ENCODE peak calls at places on chromosomes 1 and 21, in six cellular contexts. U is progenitor cell of endocrine pancreas; H is activated T-helper 1 cell treated with Interleukin-2 at 50 U/mL for 16 hours; N is fibroblast of pulmonary artery; K is IMR-90; B is activated naive CD8-positive, alpha-beta T cell treated with anti-CD3 and anti-CD28 coated beads, Interleukin-2, amount 50 U/mL, for 24 hours. R is an unnamed sample.

GRCh38 chr1:35886606-35887431 is 3.8 kb downstream of the AGO1 start:
- DNase-seq in K (peak), U (no peak), B (no peak), N (no peak), H (no peak), R (no peak)

GRCh38 chr21:33367309-33367973 is 35.8 kb upstream of the IFNGR2 start:
- DNase-seq in K (no peak), N (no peak), U (no peak), H (no peak), B (no peak), R (no peak)

GRCh38 chr1:39720094-39720999 is 18.3 kb upstream of the PPIE start:
- DNase-seq in K (peak), U (no peak), H (no peak), N (peak), B (no peak), R (peak)

GRCh38 chr1:160398823-160399222 is 1.5 kb upstream of the VANGL2 start:
- DNase-seq in H (no peak), B (no peak), U (no peak), K (no peak), N (no peak), R (no peak)

GRCh38 chr1:15260418-15261154 is 13.6 kb downstream of the FHAD1 start:
- DNase-seq in B (no peak), U (no peak), K (peak), N (peak), H (no peak), R (peak)

GRCh38 chr21:44506279-44507255 is 33.4 kb downstream of the KRTAP10-1 start:
- DNase-seq in K (no peak), B (no peak), H (no peak), N (no peak), U (no peak), R (no peak)

GRCh38 chr1:77063118-77063517 is 156.1 kb downstream of the PIGK start:
- DNase-seq in B (no peak), N (peak), K (no peak), U (no peak), H (no peak), R (no peak)

GRCh38 chr1:218521414-218522169 is 176.5 kb downstream of the TGFB2 start:
- DNase-seq in B (peak), K (peak), N (no peak), H (no peak), U (no peak), R (peak)

GRCh38 chr1:198162091-198162767 is 5.4 kb downstream of the NEK7 start:
- DNase-seq in B (no peak), U (no peak), H (no peak), N (no peak), K (no peak), R (no peak)